ENCODE peak calls at places on chromosomes 6 and 20, in four cellular contexts. One of them, this sample, is unnamed.

GRCh38 chr20:62049342-62050165 is 16.1 kb downstream of the TAF4 start:
- DNase-seq in HCT116: no peak
- DNase-seq in HFF-Myc: no peak
- DNase-seq in kidney epithelial cell: no peak
- DNase-seq in this sample: no peak

GRCh38 chr20:33490023-33490933 is at the start of gene CBFA2T2:
- DNase-seq in HCT116: peak; percentile 28
- DNase-seq in HFF-Myc: no peak
- DNase-seq in kidney epithelial cell: peak; percentile 2
- DNase-seq in this sample: no peak

GRCh38 chr6:42120895-42121865 is 21.2 kb downstream of the C6orf132 start:
- DNase-seq in HCT116: no peak
- DNase-seq in HFF-Myc: no peak
- DNase-seq in kidney epithelial cell: peak; percentile 77
- DNase-seq in this sample: no peak

GRCh38 chr6:14305629-14306028 is 188.1 kb downstream of the CD83 start:
- DNase-seq in HCT116: no peak
- DNase-seq in HFF-Myc: no peak
- DNase-seq in kidney epithelial cell: no peak
- DNase-seq in this sample: no peak

GRCh38 chr6:146149770-146150169 is 120.9 kb downstream of the GRM1 start:
- DNase-seq in HCT116: no peak
- DNase-seq in HFF-Myc: no peak
- DNase-seq in kidney epithelial cell: peak; percentile 12
- DNase-seq in this sample: no peak

GRCh38 chr20:952196-952795 is 36.2 kb upstream of the ANGPT4 start:
- DNase-seq in HCT116: no peak
- DNase-seq in HFF-Myc: no peak
- DNase-seq in kidney epithelial cell: no peak
- DNase-seq in this sample: no peak

GRCh38 chr20:35329435-35330139 is 37.4 kb upstream of the FAM83C start:
- DNase-seq in HCT116: no peak
- DNase-seq in HFF-Myc: no peak
- DNase-seq in kidney epithelial cell: no peak
- DNase-seq in this sample: no peak

GRCh38 chr6:37393530-37393929 is 39.5 kb upstream of the CMTR1 start:
- DNase-seq in HCT116: no peak
- DNase-seq in HFF-Myc: no peak
- DNase-seq in kidney epithelial cell: no peak
- DNase-seq in this sample: no peak

GRCh38 chr6:136950436-136950835 is 28.3 kb downstream of the SLC35D3 start:
- DNase-seq in HCT116: no peak
- DNase-seq in HFF-Myc: no peak
- DNase-seq in kidney epithelial cell: no peak
- DNase-seq in this sample: no peak

GRCh38 chr6:105759946-105760345 is 326.2 kb upstream of the PRDM1 start:
- DNase-seq in HCT116: no peak
- DNase-seq in HFF-Myc: no peak
- DNase-seq in kidney epithelial cell: no peak
- DNase-seq in this sample: peak; percentile 61

GRCh38 chr6:57276946-57277345 is 40.5 kb upstream of the PRIM2 start:
- DNase-seq in HCT116: no peak
- DNase-seq in HFF-Myc: no peak
- DNase-seq in kidney epithelial cell: no peak
- DNase-seq in this sample: no peak

GRCh38 chr6:108689279-108690161 is 128.8 kb downstream of the FOXO3 start:
- DNase-seq in HCT116: peak; percentile 57
- DNase-seq in HFF-Myc: no peak
- DNase-seq in kidney epithelial cell: peak; percentile 82
- DNase-seq in this sample: peak; percentile 60

GRCh38 chr20:38127011-38127621 is 38.0 kb downstream of the TGM2 start:
- DNase-seq in HCT116: peak; percentile 26
- DNase-seq in HFF-Myc: no peak
- DNase-seq in kidney epithelial cell: peak; percentile 52
- DNase-seq in this sample: no peak

GRCh38 chr6:42604150-42604549 is 40.3 kb downstream of the UBR2 start:
- DNase-seq in HCT116: no peak
- DNase-seq in HFF-Myc: no peak
- DNase-seq in kidney epithelial cell: no peak
- DNase-seq in this sample: no peak

GRCh38 chr20:16261733-16262277 is 311.4 kb downstream of the KIF16B start:
- DNase-seq in HCT116: no peak
- DNase-seq in HFF-Myc: no peak
- DNase-seq in kidney epithelial cell: no peak
- DNase-seq in this sample: no peak

GRCh38 chr20:54642733-54643667 is 167.6 kb downstream of the DOK5 start:
- DNase-seq in HCT116: no peak
- DNase-seq in HFF-Myc: no peak
- DNase-seq in kidney epithelial cell: no peak
- DNase-seq in this sample: no peak

GRCh38 chr6:30743099-30744053 is 889 bp upstream of the FLOT1 start:
- DNase-seq in HCT116: no peak
- DNase-seq in HFF-Myc: no peak
- DNase-seq in kidney epithelial cell: no peak
- DNase-seq in this sample: no peak

GRCh38 chr6:145815351-145815772 is 767 bp upstream of the FBXO30 start:
- DNase-seq in HCT116: no peak
- DNase-seq in HFF-Myc: no peak
- DNase-seq in kidney epithelial cell: no peak
- DNase-seq in this sample: no peak

GRCh38 chr20:4435671-4436070 is 286.0 kb upstream of the PRND start:
- DNase-seq in HCT116: no peak
- DNase-seq in HFF-Myc: no peak
- DNase-seq in kidney epithelial cell: no peak
- DNase-seq in this sample: no peak

GRCh38 chr20:7667194-7667593 is 273.1 kb downstream of the HAO1 start:
- DNase-seq in HCT116: no peak
- DNase-seq in HFF-Myc: no peak
- DNase-seq in kidney epithelial cell: no peak
- DNase-seq in this sample: no peak

GRCh38 chr20:38833154-38833856 is 27.8 kb downstream of the PPP1R16B start:
- DNase-seq in HCT116: no peak
- DNase-seq in HFF-Myc: no peak
- DNase-seq in kidney epithelial cell: no peak
- DNase-seq in this sample: no peak

GRCh38 chr6:101178748-101179147 is 214.8 kb upstream of the GRIK2 start:
- DNase-seq in HCT116: no peak
- DNase-seq in HFF-Myc: no peak
- DNase-seq in kidney epithelial cell: no peak
- DNase-seq in this sample: no peak

GRCh38 chr6:84065718-84066290 is 32.2 kb downstream of the MRAP2 start:
- DNase-seq in HCT116: no peak
- DNase-seq in HFF-Myc: no peak
- DNase-seq in kidney epithelial cell: no peak
- DNase-seq in this sample: no peak

GRCh38 chr20:925516-925915 is 9.4 kb upstream of the ANGPT4 start:
- DNase-seq in HCT116: no peak
- DNase-seq in HFF-Myc: no peak
- DNase-seq in kidney epithelial cell: no peak
- DNase-seq in this sample: no peak

GRCh38 chr6:147382945-147383554 is 125.4 kb upstream of the SAMD5 start:
- DNase-seq in HCT116: peak; percentile 13
- DNase-seq in HFF-Myc: peak; percentile 15
- DNase-seq in kidney epithelial cell: no peak
- DNase-seq in this sample: no peak

GRCh38 chr6:89999154-89999553 is 104.9 kb downstream of the GJA10 start:
- DNase-seq in HCT116: peak; percentile 54
- DNase-seq in HFF-Myc: no peak
- DNase-seq in kidney epithelial cell: peak; percentile 61
- DNase-seq in this sample: peak; percentile 83

GRCh38 chr6:84798257-84798656 is 33.9 kb upstream of the TBX18 start:
- DNase-seq in HCT116: no peak
- DNase-seq in HFF-Myc: peak; percentile 29
- DNase-seq in kidney epithelial cell: no peak
- DNase-seq in this sample: no peak

GRCh38 chr20:13140775-13141174 is 80.3 kb upstream of the ISM1 start:
- DNase-seq in HCT116: no peak
- DNase-seq in HFF-Myc: no peak
- DNase-seq in kidney epithelial cell: no peak
- DNase-seq in this sample: no peak

GRCh38 chr6:98941319-98941718 is 6.4 kb downstream of the FBXL4 start:
- DNase-seq in HCT116: no peak
- DNase-seq in HFF-Myc: no peak
- DNase-seq in kidney epithelial cell: no peak
- DNase-seq in this sample: no peak

GRCh38 chr6:37882292-37882691 is 62.8 kb downstream of the ZFAND3 start:
- DNase-seq in HCT116: no peak
- DNase-seq in HFF-Myc: no peak
- DNase-seq in kidney epithelial cell: no peak
- DNase-seq in this sample: no peak

GRCh38 chr6:1619106-1619665 is 9.5 kb downstream of the FOXC1 start:
- DNase-seq in HCT116: no peak
- DNase-seq in HFF-Myc: no peak
- DNase-seq in kidney epithelial cell: no peak
- DNase-seq in this sample: no peak

GRCh38 chr6:53070808-53071207 is 5.6 kb downstream of the FBXO9 start:
- DNase-seq in HCT116: no peak
- DNase-seq in HFF-Myc: no peak
- DNase-seq in kidney epithelial cell: no peak
- DNase-seq in this sample: no peak

GRCh38 chr6:112176175-112176574 is 78.2 kb downstream of the LAMA4 start:
- DNase-seq in HCT116: no peak
- DNase-seq in HFF-Myc: no peak
- DNase-seq in kidney epithelial cell: no peak
- DNase-seq in this sample: no peak

GRCh38 chr6:144757730-144758129 is 472.6 kb downstream of the UTRN start:
- DNase-seq in HCT116: no peak
- DNase-seq in HFF-Myc: no peak
- DNase-seq in kidney epithelial cell: no peak
- DNase-seq in this sample: no peak

GRCh38 chr20:38143646-38144554 is 21.2 kb downstream of the TGM2 start:
- DNase-seq in HCT116: no peak
- DNase-seq in HFF-Myc: no peak
- DNase-seq in kidney epithelial cell: peak; percentile 97
- DNase-seq in this sample: peak; percentile 87

GRCh38 chr6:15062311-15063252 is 183.3 kb upstream of the JARID2 start:
- DNase-seq in HCT116: no peak
- DNase-seq in HFF-Myc: no peak
- DNase-seq in kidney epithelial cell: peak; percentile 61
- DNase-seq in this sample: peak; percentile 28

GRCh38 chr6:10558575-10558974 is 37.4 kb downstream of the GCNT2 start:
- DNase-seq in HCT116: no peak
- DNase-seq in HFF-Myc: no peak
- DNase-seq in kidney epithelial cell: no peak
- DNase-seq in this sample: no peak
- H3K4me3 ChIP-seq in HCT116: no peak overlapping the region
- H3K4me3 ChIP-seq in HFF-Myc: no peak overlapping the region
- H3K4me3 ChIP-seq in kidney epithelial cell: no peak overlapping the region
- H3K4me3 ChIP-seq in this sample: no peak overlapping the region

GRCh38 chr6:69627625-69628024 is 169.2 kb downstream of the LMBRD1 start:
- DNase-seq in HCT116: no peak
- DNase-seq in HFF-Myc: no peak
- DNase-seq in kidney epithelial cell: no peak
- DNase-seq in this sample: no peak

GRCh38 chr6:69632932-69633331 is 163.9 kb downstream of the LMBRD1 start:
- DNase-seq in HCT116: no peak
- DNase-seq in HFF-Myc: no peak
- DNase-seq in kidney epithelial cell: no peak
- DNase-seq in this sample: no peak

GRCh38 chr6:69630767-69631166 is 166.0 kb downstream of the LMBRD1 start:
- DNase-seq in HCT116: no peak
- DNase-seq in HFF-Myc: no peak
- DNase-seq in kidney epithelial cell: no peak
- DNase-seq in this sample: no peak

GRCh38 chr6:69631552-69632346 is 165.1 kb downstream of the LMBRD1 start:
- DNase-seq in HCT116: no peak
- DNase-seq in HFF-Myc: no peak
- DNase-seq in kidney epithelial cell: no peak
- DNase-seq in this sample: no peak
- H3K4me3 ChIP-seq in HCT116: no peak overlapping the region
- H3K4me3 ChIP-seq in HFF-Myc: no peak overlapping the region
- H3K4me3 ChIP-seq in kidney epithelial cell: no peak overlapping the region
- H3K4me3 ChIP-seq in this sample: no peak overlapping the region

DNA sequence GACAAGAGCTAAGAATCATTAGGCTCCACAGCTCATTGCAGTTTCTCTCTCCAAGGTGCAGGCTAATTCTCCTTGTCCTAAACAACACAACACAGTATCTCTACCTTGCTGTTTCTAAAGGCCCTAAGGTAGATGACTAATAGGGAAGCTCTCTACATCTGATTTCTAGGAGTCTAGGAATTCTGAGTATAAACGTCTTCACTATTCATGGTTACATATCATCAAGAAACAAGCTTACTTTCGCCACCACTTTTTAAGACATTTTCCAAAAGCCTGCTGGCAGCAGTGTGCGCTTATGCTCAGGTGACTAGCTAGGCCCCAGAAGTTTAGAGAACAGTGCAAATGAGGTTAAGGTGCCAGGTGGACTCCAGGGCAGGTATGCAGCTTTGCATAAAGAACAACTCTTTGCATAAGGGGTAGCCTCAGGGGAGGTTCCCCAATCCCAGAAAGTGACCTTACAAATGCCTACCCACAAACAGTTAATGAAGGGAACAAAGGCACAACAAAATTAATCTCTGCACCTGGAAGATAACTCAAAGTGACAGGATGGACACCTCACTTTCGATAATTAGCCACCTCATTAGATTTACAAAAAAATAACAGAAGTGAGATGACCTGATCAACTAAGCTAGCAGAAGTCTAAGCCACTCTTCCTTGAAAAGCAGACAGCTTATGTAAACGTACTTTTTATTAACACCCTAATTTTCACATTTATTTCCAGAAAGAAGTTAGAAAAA is 20.1 kb downstream of the B4GALT5 start:
- DNase-seq in HCT116: no peak
- DNase-seq in HFF-Myc: no peak
- DNase-seq in kidney epithelial cell: no peak
- DNase-seq in this sample: no peak
- H3K4me3 ChIP-seq in HCT116: no peak overlapping the region
- H3K4me3 ChIP-seq in HFF-Myc: no peak overlapping the region
- H3K4me3 ChIP-seq in kidney epithelial cell: no peak overlapping the region
- H3K4me3 ChIP-seq in this sample: no peak overlapping the region

GRCh38 chr20:24317224-24317623 is 152.2 kb upstream of the SYNDIG1 start:
- DNase-seq in HCT116: no peak
- DNase-seq in HFF-Myc: no peak
- DNase-seq in kidney epithelial cell: no peak
- DNase-seq in this sample: no peak
- H3K4me3 ChIP-seq in HCT116: no peak overlapping the region
- H3K4me3 ChIP-seq in HFF-Myc: no peak overlapping the region
- H3K4me3 ChIP-seq in kidney epithelial cell: no peak overlapping the region
- H3K4me3 ChIP-seq in this sample: no peak overlapping the region

DNA sequence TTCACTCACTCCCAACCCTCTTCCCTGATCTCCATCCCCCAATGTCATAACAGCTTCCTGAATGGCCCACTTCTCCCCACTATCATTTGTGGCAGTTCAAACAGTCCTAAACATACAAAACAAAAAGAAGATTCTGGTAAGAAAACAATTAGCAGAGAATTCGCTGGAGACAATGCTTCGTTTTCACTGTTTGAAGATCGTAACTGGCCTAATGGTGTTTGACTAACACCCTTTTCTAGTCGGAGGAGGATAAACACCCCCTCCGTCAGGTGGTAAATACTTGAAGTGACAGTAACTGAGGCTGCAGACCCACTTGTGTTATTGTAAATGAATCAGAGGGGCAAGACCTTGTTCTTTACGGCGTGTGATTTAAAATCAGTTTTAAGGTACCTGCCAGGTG is 3.8 kb downstream of the EYA2 start:
- DNase-seq in HCT116: no peak
- DNase-seq in HFF-Myc: no peak
- DNase-seq in kidney epithelial cell: no peak
- DNase-seq in this sample: no peak
- H3K4me3 ChIP-seq in HCT116: no peak overlapping the region
- H3K4me3 ChIP-seq in HFF-Myc: no peak overlapping the region
- H3K4me3 ChIP-seq in kidney epithelial cell: no peak overlapping the region
- H3K4me3 ChIP-seq in this sample: no peak overlapping the region

This sample was measured in retinal pigment epithelial cell.